ENCODE peak calls at places on chromosomes 7 and 10, in nine cellular contexts. E is cardiac muscle cell; F is Karpas-422; S is HepG2; R is neural progenitor cell; N is CD8-positive, alpha-beta memory T cell; Y is right cardiac atrium; J is A549; Q is OCI-LY7. K is an unnamed sample.

GRCh38 chr7:125908714-125909113 is 979.1 kb upstream of the POT1 start:
- DNase-seq in E (no peak), F (no peak), S (no peak), R (no peak), N (no peak), Y (no peak), J (no peak), Q (no peak), K (no peak)

GRCh38 chr10:121043124-121043849 is 192.1 kb downstream of the WDR11 start:
- DNase-seq in E (no peak), F (no peak), S (peak; percentile 98), R (no peak), N (no peak), Y (peak; percentile 62), J (no peak), Q (no peak), K (no peak)

GRCh38 chr7:159099217-159099655 is 45.4 kb downstream of the VIPR2 start:
- DNase-seq in E (no peak), F (no peak), S (no peak), R (no peak), N (no peak), Y (no peak), J (no peak), Q (no peak), K (no peak)

GRCh38 chr10:76141376-76141775 is 710.0 kb downstream of the LRMDA start:
- DNase-seq in E (no peak), F (no peak), S (no peak), R (no peak), N (no peak), Y (no peak), J (no peak), Q (no peak), K (no peak)

GRCh38 chr7:95491634-95492314 is 6.0 kb downstream of the ASB4 start:
- DNase-seq in E (no peak), F (no peak), S (peak; percentile 58), R (no peak), N (no peak), Y (no peak), J (no peak), Q (no peak), K (no peak)

GRCh38 chr10:114310346-114310745 is 71.3 kb downstream of the VWA2 start:
- DNase-seq in E (no peak), F (no peak), S (no peak), R (no peak), N (no peak), Y (no peak), J (no peak), Q (no peak), K (no peak)

GRCh38 chr10:112826018-112826697 is 123.9 kb upstream of the TCF7L2 start:
- DNase-seq in E (no peak), F (no peak), S (no peak), R (no peak), N (no peak), Y (no peak), J (no peak), Q (no peak), K (no peak)

GRCh38 chr10:11823122-11823988 is at the start of gene PROSER2:
- DNase-seq in E (peak; percentile 78), F (no peak), S (no peak), R (peak; percentile 73), N (no peak), Y (peak; percentile 60), J (peak; percentile 67), Q (no peak), K (peak; percentile 83)

GRCh38 chr10:43712821-43713584 is 64.3 kb upstream of the ZNF32 start:
- DNase-seq in E (no peak), F (no peak), S (no peak), R (no peak), N (no peak), Y (no peak), J (no peak), Q (no peak), K (no peak)

GRCh38 chr7:23026164-23026563 is 12.2 kb upstream of the HYCC1 start:
- DNase-seq in E (no peak), F (no peak), S (no peak), R (no peak), N (no peak), Y (no peak), J (no peak), Q (no peak), K (no peak)

DNA sequence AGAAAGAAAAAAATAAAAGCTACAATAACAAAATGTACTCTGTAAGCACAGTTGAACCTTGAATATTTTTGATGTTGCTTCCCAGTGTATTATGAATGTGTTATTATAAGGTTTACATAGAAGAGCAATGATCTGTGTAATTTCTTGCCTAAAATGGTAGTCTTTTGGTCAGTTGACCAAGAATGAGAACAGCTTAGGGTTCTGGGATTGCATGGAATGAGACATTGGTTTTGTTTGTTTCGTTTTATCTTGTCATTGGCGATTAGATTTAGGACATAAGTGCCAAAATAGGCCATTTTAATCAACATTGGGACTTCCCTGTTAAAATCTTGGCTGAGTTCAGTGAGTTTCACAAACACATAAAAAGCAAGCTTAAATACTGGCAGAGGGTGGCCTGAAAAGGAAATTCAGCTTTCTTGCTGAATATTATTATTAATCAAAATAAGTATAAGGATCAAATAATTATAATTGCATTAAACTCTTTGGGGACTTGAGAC is 49.1 kb upstream of the GLCCI1 start:
- DNase-seq in E (no peak), F (no peak), S (no peak), R (no peak), N (no peak), Y (no peak), J (no peak), Q (no peak), K (no peak)
- H3K4me1 ChIP-seq in E (no peaks in the 10 kb centered on the region), F (peaks cover 42% of the 10 kb centered on the region), S (peaks cover 22% of the 10 kb centered on the region), R (peaks cover 39% of the 10 kb centered on the region), N (no peaks in the 10 kb centered on the region), Y (no peaks in the 10 kb centered on the region), J (no peaks in the 10 kb centered on the region), Q (peaks cover 68% of the 10 kb centered on the region), K (no peaks in the 10 kb centered on the region)

DNA sequence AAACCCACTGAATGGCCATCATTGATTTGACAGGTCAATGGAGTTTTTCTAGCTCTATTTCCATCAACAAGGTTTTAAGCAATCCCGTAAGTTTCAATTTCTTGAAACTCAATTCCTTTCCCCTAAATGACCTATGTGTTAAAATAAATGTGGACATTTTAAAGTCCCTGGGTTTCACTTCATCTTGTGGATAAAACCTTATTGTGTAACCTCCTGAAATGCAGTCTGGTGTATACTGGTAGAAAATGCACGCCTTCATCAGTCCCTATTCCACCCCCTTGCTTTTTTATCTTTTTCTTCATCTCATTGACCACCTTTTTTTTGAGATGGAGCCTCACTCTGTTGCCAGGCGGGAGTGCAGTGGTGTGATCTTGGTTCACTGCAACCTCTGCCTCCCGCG is 8.9 kb upstream of the C7orf33 start:
- DNase-seq in E (no peak), F (no peak), S (no peak), R (no peak), N (no peak), Y (no peak), J (no peak), Q (no peak), K (no peak)
- H3K9me3 ChIP-seq in E (no peaks in the 10 kb centered on the region), F (no peaks in the 10 kb centered on the region), S (no peaks in the 10 kb centered on the region), R (no peaks in the 10 kb centered on the region), N (no peaks in the 10 kb centered on the region), Y (no peaks in the 10 kb centered on the region), J (no peaks in the 10 kb centered on the region), Q (no peaks in the 10 kb centered on the region), K (peaks cover 8% of the 10 kb centered on the region)

GRCh38 chr7:44881066-44881600 is 4.2 kb downstream of the PURB start:
- DNase-seq in E (no peak), F (no peak), S (no peak), R (no peak), N (no peak), Y (no peak), J (no peak), Q (no peak), K (no peak)
- H3K4me1 ChIP-seq in E (peaks cover 35% of the 10 kb centered on the region), F (peaks cover 52% of the 10 kb centered on the region), S (peaks cover 54% of the 10 kb centered on the region), R (peaks cover 45% of the 10 kb centered on the region), N (peaks cover 43% of the 10 kb centered on the region), Y (peaks cover 2% of the 10 kb centered on the region), J (peaks cover 43% of the 10 kb centered on the region), Q (peaks cover 51% of the 10 kb centered on the region), K (peaks cover 62% of the 10 kb centered on the region)

GRCh38 chr10:37246637-37247036 is 121.2 kb downstream of the ANKRD30A start:
- DNase-seq in E (no peak), F (no peak), S (no peak), R (no peak), N (no peak), Y (no peak), J (no peak), Q (no peak), K (no peak)
- H3K9me3 ChIP-seq in E (no peaks in the 10 kb centered on the region), F (no peaks in the 10 kb centered on the region), S (no peaks in the 10 kb centered on the region), R (peaks cover 14% of the 10 kb centered on the region), N (peaks cover 5% of the 10 kb centered on the region), Y (no peaks in the 10 kb centered on the region), J (no peaks in the 10 kb centered on the region), Q (no peaks in the 10 kb centered on the region), K (no peaks in the 10 kb centered on the region)

GRCh38 chr7:34087892-34088891 is 182.9 kb downstream of the BMPER start:
- DNase-seq in E (peak; percentile 57), F (peak; percentile 42), S (peak; percentile 16), R (peak; percentile 68), N (no peak), Y (peak; percentile 30), J (no peak), Q (no peak), K (peak; percentile 55)
- H3K4me1 ChIP-seq in E (peaks cover 15% of the 10 kb centered on the region), F (no peaks in the 10 kb centered on the region), S (no peaks in the 10 kb centered on the region), R (no peaks in the 10 kb centered on the region), N (no peaks in the 10 kb centered on the region), Y (no peaks in the 10 kb centered on the region), J (peaks cover 16% of the 10 kb centered on the region), Q (no peaks in the 10 kb centered on the region), K (peaks cover 20% of the 10 kb centered on the region)

GRCh38 chr7:157738064-157738460 is 401.3 kb downstream of the DNAJB6 start:
- DNase-seq in E (peak; percentile 45), F (no peak), S (no peak), R (peak; percentile 86), N (no peak), Y (no peak), J (no peak), Q (no peak), K (no peak)

GRCh38 chr7:157739056-157739455 is 402.3 kb downstream of the DNAJB6 start:
- DNase-seq in E (no peak), F (no peak), S (no peak), R (no peak), N (no peak), Y (no peak), J (no peak), Q (no peak), K (no peak)

GRCh38 chr7:157737151-157738063 is 400.6 kb downstream of the DNAJB6 start:
- DNase-seq in E (no peak), F (no peak), S (no peak), R (peak; percentile 44), N (no peak), Y (no peak), J (no peak), Q (no peak), K (no peak)

GRCh38 chr7:157739650-157740049 is 402.8 kb downstream of the DNAJB6 start:
- DNase-seq in E (no peak), F (no peak), S (no peak), R (no peak), N (no peak), Y (no peak), J (no peak), Q (no peak), K (no peak)

DNA sequence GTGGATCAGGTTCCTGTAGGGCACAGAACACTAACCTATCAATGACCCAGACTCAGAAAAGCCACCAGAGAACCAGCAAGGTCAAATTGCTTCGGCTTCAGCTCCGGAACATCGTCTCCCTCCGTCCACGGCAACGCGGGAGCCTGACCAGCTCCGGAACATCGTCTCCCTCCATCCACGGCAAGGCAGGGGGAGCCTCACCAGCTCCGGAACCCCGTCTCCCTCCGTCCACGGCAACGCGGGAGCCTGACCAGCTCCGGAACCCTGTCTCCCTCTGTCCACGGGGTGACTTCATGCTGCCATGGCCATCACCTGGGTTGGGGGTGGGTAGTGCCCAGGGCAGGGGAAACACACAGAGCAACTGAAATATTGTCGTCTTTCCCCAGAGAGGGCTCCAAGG is 403.4 kb downstream of the DNAJB6 start:
- DNase-seq in E (no peak), F (no peak), S (no peak), R (no peak), N (no peak), Y (no peak), J (no peak), Q (no peak), K (no peak)
- H3K9me3 ChIP-seq in E (no peaks in the 10 kb centered on the region), F (no peaks in the 10 kb centered on the region), S (no peaks in the 10 kb centered on the region), R (no peaks in the 10 kb centered on the region), N (no peaks in the 10 kb centered on the region), Y (no peaks in the 10 kb centered on the region), J (no peaks in the 10 kb centered on the region), Q (no peaks in the 10 kb centered on the region), K (no peaks in the 10 kb centered on the region)